ENCODE peak calls at places on chromosomes 7 and 10, in ten cellular contexts. Q, Z, H, S, V, C, D, L, P and M are unnamed samples.

GRCh38 chr7:150862356-150862755 is 10.0 kb downstream of the AOC1 start:
- DNase-seq in Q (no peak), Z (no peak), H (no peak), S (no peak), V (no peak), C (no peak), D (no peak), L (no peak), P (no peak), M (no peak)

GRCh38 chr10:109824206-109824605 is 99.1 kb downstream of the XPNPEP1 start:
- DNase-seq in Q (no peak), Z (no peak), H (no peak), S (no peak), V (no peak), C (no peak), D (no peak), L (no peak), P (no peak), M (no peak)

GRCh38 chr10:77157248-77158019 is 480.2 kb downstream of the KCNMA1 start:
- DNase-seq in Q (peak), Z (peak), H (peak), S (no peak), V (peak), C (peak), D (no peak), L (no peak), P (peak), M (no peak)

GRCh38 chr7:131688738-131689661 is 132.6 kb upstream of the PODXL start:
- DNase-seq in Q (peak), Z (peak), H (peak), S (peak), V (peak), C (peak), D (peak), L (peak), P (peak), M (no peak)

GRCh38 chr7:88835147-88835728 is 39.7 kb upstream of the TEX47 start:
- DNase-seq in Q (peak), Z (peak), H (peak), S (no peak), V (no peak), C (no peak), D (no peak), L (no peak), P (no peak), M (no peak)

GRCh38 chr7:100132126-100132525 is 5.4 kb downstream of the MBLAC1 start:
- DNase-seq in Q (no peak), Z (no peak), H (no peak), S (no peak), V (no peak), C (no peak), D (no peak), L (no peak), P (no peak), M (no peak)

GRCh38 chr7:50667789-50668226 is 102.6 kb upstream of the DDC start:
- DNase-seq in Q (no peak), Z (no peak), H (no peak), S (peak), V (no peak), C (peak), D (no peak), L (peak), P (no peak), M (no peak)

GRCh38 chr7:138000081-138000701 is 1.7 kb downstream of the CREB3L2 start:
- DNase-seq in Q (peak), Z (peak), H (peak), S (peak), V (no peak), C (peak), D (peak), L (peak), P (peak), M (peak)

GRCh38 chr10:73991846-73992245 is 6.1 kb upstream of the VCL start:
- DNase-seq in Q (no peak), Z (no peak), H (no peak), S (peak), V (peak), C (no peak), D (no peak), L (no peak), P (peak), M (no peak)

GRCh38 chr10:118669020-118669766 is 73.7 kb upstream of the PRLHR start:
- DNase-seq in Q (peak), Z (no peak), H (peak), S (no peak), V (no peak), C (peak), D (no peak), L (no peak), P (no peak), M (peak)

GRCh38 chr10:48294431-48294830 is 12.0 kb upstream of the MAPK8 start:
- DNase-seq in Q (no peak), Z (no peak), H (no peak), S (no peak), V (no peak), C (no peak), D (no peak), L (no peak), P (no peak), M (no peak)

GRCh38 chr7:127527561-127527960 is 57.8 kb downstream of the GCC1 start:
- DNase-seq in Q (no peak), Z (no peak), H (no peak), S (no peak), V (no peak), C (no peak), D (no peak), L (no peak), P (no peak), M (no peak)

GRCh38 chr7:27277628-27278027 is 35.0 kb downstream of the EVX1 start:
- DNase-seq in Q (peak), Z (peak), H (no peak), S (no peak), V (no peak), C (no peak), D (no peak), L (no peak), P (peak), M (no peak)

GRCh38 chr7:117283371-117283770 is 39.5 kb downstream of the WNT2 start:
- DNase-seq in Q (peak), Z (no peak), H (peak), S (no peak), V (no peak), C (peak), D (peak), L (no peak), P (no peak), M (peak)

GRCh38 chr7:84838857-84839256 is 348.0 kb downstream of the SEMA3D start:
- DNase-seq in Q (no peak), Z (no peak), H (no peak), S (no peak), V (no peak), C (no peak), D (no peak), L (no peak), P (no peak), M (no peak)

GRCh38 chr7:155377837-155378579 is 79.9 kb upstream of the EN2 start:
- DNase-seq in Q (peak), Z (peak), H (peak), S (peak), V (no peak), C (no peak), D (no peak), L (no peak), P (peak), M (no peak)

GRCh38 chr10:32981760-32982159 is 23.7 kb upstream of the ITGB1 start:
- DNase-seq in Q (peak), Z (peak), H (peak), S (no peak), V (no peak), C (peak), D (no peak), L (peak), P (peak), M (no peak)

GRCh38 chr7:115618676-115619075 is 411.9 kb downstream of the TFEC start:
- DNase-seq in Q (peak), Z (no peak), H (peak), S (no peak), V (no peak), C (peak), D (peak), L (no peak), P (no peak), M (peak)

GRCh38 chr10:91800756-91801155 is 2.5 kb downstream of the TNKS2 start:
- DNase-seq in Q (no peak), Z (no peak), H (no peak), S (no peak), V (no peak), C (no peak), D (no peak), L (no peak), P (no peak), M (no peak)

GRCh38 chr7:2154831-2155230 is 77.9 kb downstream of the MAD1L1 start:
- DNase-seq in Q (no peak), Z (no peak), H (no peak), S (no peak), V (peak), C (no peak), D (no peak), L (no peak), P (no peak), M (no peak)

GRCh38 chr10:21895932-21896331 is 107.6 kb downstream of the DNAJC1 start:
- DNase-seq in Q (no peak), Z (no peak), H (no peak), S (no peak), V (no peak), C (no peak), D (no peak), L (no peak), P (no peak), M (no peak)

GRCh38 chr7:69827140-69827919 is 229.1 kb downstream of the AUTS2 start:
- DNase-seq in Q (no peak), Z (no peak), H (no peak), S (no peak), V (no peak), C (no peak), D (no peak), L (no peak), P (no peak), M (no peak)

GRCh38 chr7:137880432-137880831 is 33.7 kb upstream of the DGKI start:
- DNase-seq in Q (peak), Z (no peak), H (peak), S (no peak), V (no peak), C (peak), D (no peak), L (no peak), P (no peak), M (peak)

GRCh38 chr7:92325173-92325572 is 79.4 kb downstream of the ANKIB1 start:
- DNase-seq in Q (no peak), Z (no peak), H (no peak), S (no peak), V (no peak), C (peak), D (no peak), L (no peak), P (no peak), M (no peak)

GRCh38 chr10:64036306-64036930 is 515.2 kb downstream of the REEP3 start:
- DNase-seq in Q (peak), Z (no peak), H (no peak), S (no peak), V (no peak), C (peak), D (no peak), L (no peak), P (no peak), M (no peak)

GRCh38 chr7:119999743-120000475 is 273.1 kb upstream of the KCND2 start:
- DNase-seq in Q (peak), Z (no peak), H (no peak), S (no peak), V (no peak), C (no peak), D (no peak), L (no peak), P (no peak), M (no peak)

GRCh38 chr7:85103352-85103751 is 83.5 kb downstream of the SEMA3D start:
- DNase-seq in Q (no peak), Z (no peak), H (no peak), S (no peak), V (no peak), C (peak), D (no peak), L (no peak), P (no peak), M (no peak)

GRCh38 chr10:22258471-22258870 is 40.7 kb upstream of the EBLN1 start:
- DNase-seq in Q (no peak), Z (no peak), H (no peak), S (no peak), V (no peak), C (no peak), D (no peak), L (no peak), P (no peak), M (no peak)

GRCh38 chr7:55365103-55365679 is at the start of gene LANCL2:
- DNase-seq in Q (peak), Z (no peak), H (peak), S (no peak), V (no peak), C (peak), D (no peak), L (no peak), P (peak), M (no peak)

DNA sequence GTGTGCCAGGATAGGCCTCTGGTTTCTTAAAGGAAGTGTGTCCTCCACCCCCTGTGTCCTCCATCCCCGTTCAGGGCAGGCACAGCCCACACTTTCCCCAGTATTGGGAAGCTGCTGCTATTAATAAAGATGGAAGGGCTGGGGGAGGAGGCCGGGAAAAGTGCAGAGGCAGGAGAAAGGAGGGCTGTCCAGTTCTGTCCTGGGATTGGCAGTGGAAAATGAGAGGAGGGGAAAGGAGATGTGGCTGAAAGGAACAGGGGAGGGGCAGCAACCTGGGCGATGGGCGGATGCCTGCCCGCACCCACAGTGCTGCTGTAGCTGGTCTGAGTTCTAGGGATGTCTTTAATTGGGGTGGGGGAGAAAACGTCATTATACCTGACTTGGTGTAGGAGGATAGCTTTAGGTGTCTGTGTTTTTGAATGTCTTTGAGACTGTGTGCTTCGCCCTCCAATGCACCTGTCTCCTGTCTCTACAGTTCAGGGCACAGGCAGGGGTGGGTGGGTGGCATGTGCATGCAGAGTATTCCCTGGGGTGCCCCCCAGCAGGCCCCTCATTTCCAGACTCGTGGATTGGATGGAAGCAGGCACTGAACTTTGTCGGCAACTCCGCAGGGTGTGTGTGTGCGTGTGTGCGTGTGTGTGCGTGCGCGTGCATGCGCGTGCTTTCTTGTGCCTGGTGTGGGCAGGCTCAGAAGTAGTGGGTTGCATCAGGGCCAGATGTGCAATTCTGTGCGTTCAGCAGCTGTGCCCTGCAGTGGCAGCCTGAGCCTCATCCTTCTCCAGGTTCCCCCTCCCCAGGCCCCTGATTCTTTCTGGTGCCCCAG is 2.5 kb downstream of the TRIM8 start:
- DNase-seq in Q (peak), Z (peak), H (no peak), S (peak), V (no peak), C (peak), D (no peak), L (no peak), P (peak), M (no peak)
- H3K4me3 ChIP-seq in Q (peak), Z (peak), H (peak), S (peak), V (peak), C (peak), D (peak), L (peak), P (peak), M (peak)

GRCh38 chr10:61795551-61795950 is 105.9 kb upstream of the ARID5B start:
- DNase-seq in Q (no peak), Z (no peak), H (no peak), S (no peak), V (no peak), C (no peak), D (no peak), L (no peak), P (no peak), M (no peak)
- TF ChIP-seq CTCF in Q (no peak), Z (no peak), H (peak), S (no peak), V (no peak), C (no peak), D (no peak), L (no peak), P (no peak), M (no peak)

DNA sequence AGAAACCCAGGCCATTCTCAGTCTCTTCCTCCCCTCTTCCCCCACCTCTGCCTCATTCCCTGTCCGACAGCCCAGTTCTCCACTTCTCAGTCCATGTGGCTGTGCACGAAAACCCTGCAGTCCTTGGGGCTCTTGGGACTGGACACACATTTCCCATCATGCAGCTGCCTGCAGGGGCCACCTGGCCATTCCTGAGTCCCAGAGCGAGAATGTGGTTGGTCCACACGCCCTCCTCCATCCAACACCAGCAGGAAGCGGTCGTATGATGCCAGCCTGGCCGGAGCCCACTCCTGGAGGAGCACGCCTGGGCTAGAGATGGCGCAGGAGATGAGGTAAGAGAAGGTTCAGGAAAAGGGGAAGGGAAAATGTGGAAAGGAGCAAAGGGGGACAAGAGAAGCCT is 222.5 kb downstream of the USP6NL start:
- DNase-seq in Q (no peak), Z (no peak), H (no peak), S (no peak), V (no peak), C (no peak), D (no peak), L (no peak), P (no peak), M (no peak)
- H3K4me3 ChIP-seq in Q (no peak), Z (no peak), H (no peak), S (no peak), V (no peak), C (no peak), D (no peak), L (no peak), P (no peak), M (no peak)

DNA sequence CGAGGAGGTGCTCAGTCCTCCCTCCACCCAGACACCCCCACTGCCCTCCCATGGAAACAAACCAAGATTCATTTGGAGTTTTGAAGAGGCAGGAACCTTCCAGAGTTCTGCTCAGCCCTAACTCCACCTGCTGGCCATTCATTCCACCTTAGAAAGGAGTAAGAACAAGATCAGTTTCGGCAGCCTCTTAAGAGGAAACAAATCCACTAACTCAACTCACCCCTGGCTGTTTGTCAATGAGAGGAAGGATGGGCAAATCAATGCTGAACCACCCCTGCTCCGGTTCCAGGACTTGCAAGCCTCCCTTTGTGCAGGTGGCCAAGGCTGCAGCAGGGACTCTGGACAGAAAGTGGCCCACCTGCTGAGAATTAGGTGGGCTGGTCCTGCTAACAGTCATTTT is 26.2 kb downstream of the CCDC3 start:
- DNase-seq in Q (no peak), Z (peak), H (no peak), S (no peak), V (no peak), C (no peak), D (no peak), L (no peak), P (no peak), M (no peak)
- TF ChIP-seq CTCF in Q (peak), Z (peak), H (peak), S (no peak), V (no peak), C (no peak), D (peak), L (no peak), P (no peak), M (no peak)

GRCh38 chr10:100998183-100998990 is 1.2 kb upstream of the LZTS2 start:
- DNase-seq in Q (peak), Z (peak), H (peak), S (peak), V (peak), C (peak), D (no peak), L (peak), P (peak), M (no peak)

GRCh38 chr10:101000602-101000991 is 989 bp downstream of the LZTS2 start:
- DNase-seq in Q (no peak), Z (no peak), H (no peak), S (peak), V (no peak), C (no peak), D (no peak), L (no peak), P (peak), M (no peak)

GRCh38 chr10:100998991-100999741 is 442 bp upstream of the LZTS2 start:
- DNase-seq in Q (peak), Z (peak), H (peak), S (peak), V (peak), C (peak), D (no peak), L (peak), P (peak), M (no peak)

GRCh38 chr10:101001225-101002035 is 1.8 kb downstream of the LZTS2 start:
- DNase-seq in Q (peak), Z (peak), H (peak), S (peak), V (peak), C (peak), D (no peak), L (peak), P (peak), M (peak)

DNA sequence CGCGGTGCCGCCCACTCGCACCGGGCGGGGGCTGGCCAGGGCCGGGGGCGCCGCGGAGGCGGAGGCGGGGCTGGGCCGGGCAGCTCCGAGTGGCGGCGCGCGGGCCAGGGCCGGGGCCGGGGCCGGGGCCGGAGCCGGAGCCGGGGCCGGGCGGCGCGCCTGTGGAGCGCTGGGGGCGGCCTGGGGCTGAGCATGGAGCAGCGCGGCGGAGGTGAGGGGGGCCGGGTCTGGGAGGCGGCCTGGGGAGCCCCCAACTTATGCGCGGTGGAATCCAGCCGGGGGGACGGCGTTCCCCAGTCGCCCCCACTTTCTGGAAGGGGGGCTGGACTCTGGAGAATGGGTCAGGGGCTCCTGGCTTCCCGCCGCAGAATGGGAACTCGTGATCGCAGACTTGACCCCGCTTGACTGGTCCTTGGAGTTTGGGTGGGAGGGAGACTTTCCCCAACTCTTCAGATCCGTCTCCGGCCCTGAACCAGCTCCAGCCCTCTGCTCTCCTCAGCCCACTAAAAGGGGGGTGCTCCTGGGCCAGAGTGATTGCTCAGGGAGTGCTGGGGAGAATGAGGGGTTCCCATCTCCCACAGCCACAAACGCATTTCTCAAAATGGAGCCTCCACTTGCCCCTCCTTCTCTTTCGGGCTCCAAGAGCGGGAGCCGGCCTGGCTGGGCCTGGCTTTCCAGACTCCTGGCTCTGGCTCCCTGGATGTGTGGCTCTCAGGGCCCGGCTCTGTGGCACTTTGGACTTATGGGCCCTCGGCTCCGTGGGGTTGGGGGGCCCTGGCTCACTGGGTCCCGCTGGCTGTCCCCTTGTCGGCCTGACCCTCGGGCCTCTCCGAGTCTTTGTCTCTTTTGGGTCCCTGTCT is at the start of gene LZTS2:
- DNase-seq in Q (no peak), Z (peak), H (no peak), S (peak), V (no peak), C (peak), D (no peak), L (peak), P (peak), M (no peak)
- H3K4me3 ChIP-seq in Q (peak), Z (peak), H (peak), S (peak), V (peak), C (peak), D (peak), L (peak), P (peak), M (peak)

GRCh38 chr7:90749774-90750173 is 153.7 kb downstream of the CDK14 start:
- DNase-seq in Q (no peak), Z (peak), H (no peak), S (no peak), V (no peak), C (peak), D (no peak), L (no peak), P (no peak), M (no peak)
- TF ChIP-seq CTCF in Q (peak), Z (peak), H (no peak), S (no peak), V (no peak), C (no peak), D (peak), L (no peak), P (no peak), M (no peak)